ENCODE peak calls at places on chromosomes 4 and X, in five cellular contexts. P is ascending aorta; E is mesenchymal stem cell; G is endodermal cell; D is effector memory CD4-positive, alpha-beta T cell. C is an unnamed sample. For H3K4me1, the result is how much of the 10 kb centered on the place peaks cover.

GRCh38 chr4:55543858-55544257 is 2.9 kb downstream of the CLOCK start:
- DNase-seq in P (no peak), E (peak), G (no peak), D (no peak), C (peak)

GRCh38 chr4:140227286-140227685 is 73.3 kb upstream of the MAML3 start:
- DNase-seq in P (no peak), E (no peak), G (peak), D (no peak), C (no peak)

GRCh38 chr4:99918656-99919055 is 24.4 kb upstream of the LAMTOR3 start:
- DNase-seq in P (no peak), E (no peak), G (no peak), D (no peak), C (no peak)

GRCh38 chrX:28880136-28880535 is 292.9 kb downstream of the IL1RAPL1 start:
- DNase-seq in P (no peak), E (peak), G (no peak), D (no peak), C (no peak)

GRCh38 chrX:149504226-149504914 is 736 bp downstream of the IDS start:
- DNase-seq in P (no peak), E (peak), G (peak), D (peak), C (peak)

GRCh38 chr4:6855692-6856297 is 53.8 kb upstream of the TBC1D14 start:
- DNase-seq in P (no peak), E (peak), G (no peak), D (peak), C (peak)

GRCh38 chr4:26296514-26296913 is 24.3 kb upstream of the RBPJ start:
- DNase-seq in P (no peak), E (no peak), G (no peak), D (no peak), C (no peak)

GRCh38 chr4:151238477-151238876 is 38.5 kb upstream of the PRSS48 start:
- DNase-seq in P (no peak), E (no peak), G (no peak), D (no peak), C (peak)

GRCh38 chrX:119417376-119417775 is 18.2 kb downstream of the SLC25A43 start:
- DNase-seq in P (no peak), E (no peak), G (no peak), D (no peak), C (no peak)

GRCh38 chr4:72255269-72255668 is 223.5 kb downstream of the NPFFR2 start:
- DNase-seq in P (no peak), E (no peak), G (peak), D (no peak), C (no peak)

GRCh38 chr4:114028071-114028470 is 48.6 kb upstream of the ARSJ start:
- DNase-seq in P (no peak), E (no peak), G (no peak), D (no peak), C (no peak)

GRCh38 chr4:101282076-101282844 is 65.1 kb downstream of the PPP3CA start:
- DNase-seq in P (no peak), E (no peak), G (peak), D (no peak), C (no peak)

GRCh38 chr4:136740326-136740725 is 792.0 kb downstream of the PCDH18 start:
- DNase-seq in P (no peak), E (no peak), G (no peak), D (no peak), C (no peak)

GRCh38 chrX:77389891-77390290 is 57.3 kb upstream of the FGF16 start:
- DNase-seq in P (no peak), E (no peak), G (no peak), D (no peak), C (no peak)

GRCh38 chr4:25246680-25247611 is 13.1 kb downstream of the PI4K2B start:
- DNase-seq in P (no peak), E (no peak), G (no peak), D (no peak), C (no peak)

DNA sequence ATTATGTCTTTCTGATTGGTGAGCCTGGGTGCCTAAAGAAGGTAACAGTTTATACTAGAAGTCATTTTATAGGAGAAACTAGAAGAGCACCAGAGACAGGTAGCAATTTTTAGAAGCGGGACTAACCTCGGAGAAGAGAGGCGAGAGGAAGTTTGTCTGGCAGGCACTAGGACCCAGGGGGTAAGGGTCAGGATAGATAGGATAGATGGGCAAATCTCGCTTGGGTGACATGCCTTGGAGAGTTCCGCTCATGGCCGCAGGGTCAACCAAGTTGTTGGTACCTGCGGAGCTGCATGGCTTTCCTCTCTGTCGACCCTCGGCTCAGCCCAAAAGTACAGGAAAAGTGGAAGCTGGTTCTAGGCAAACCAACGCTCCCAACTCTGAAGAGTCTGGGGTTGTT is 11.3 kb downstream of the PI4K2B start:
- DNase-seq in P (no peak), E (no peak), G (peak), D (no peak), C (no peak)
- H3K4me1 ChIP-seq in P (under half), E (under half), G (under half), D (under half), C (under half)

GRCh38 chr4:108377021-108377420 is 208.3 kb upstream of the LEF1 start:
- DNase-seq in P (no peak), E (no peak), G (no peak), D (no peak), C (no peak)
- H3K4me1 ChIP-seq in P (under half), E (under half), G (under half), D (under half), C (under half)

GRCh38 chr4:30904593-30904992 is 184.4 kb downstream of the PCDH7 start:
- DNase-seq in P (no peak), E (no peak), G (no peak), D (no peak), C (no peak)
- H3K4me1 ChIP-seq in P (under half), E (under half), G (under half), D (under half), C (under half)

DNA sequence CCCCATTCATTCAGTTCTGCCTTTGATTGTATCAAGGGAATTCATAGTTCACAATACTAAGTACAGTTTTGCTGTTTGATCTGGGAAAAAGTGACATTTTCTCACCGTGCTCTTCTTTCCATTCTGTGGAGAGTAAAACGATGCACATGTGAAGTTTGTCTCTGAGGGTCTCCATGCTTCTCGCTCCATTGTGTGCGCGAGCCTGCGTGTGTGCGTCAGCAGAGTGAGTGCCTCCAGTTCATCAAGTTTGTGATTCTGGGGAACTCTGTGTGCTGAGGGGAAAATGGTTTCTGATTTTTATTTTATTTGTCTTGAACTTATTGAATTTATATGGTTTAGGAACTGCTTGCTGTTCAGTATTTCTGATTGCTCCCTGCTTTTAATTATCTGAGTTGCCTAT is 2.0 kb downstream of the STK26 start:
- DNase-seq in P (no peak), E (peak), G (no peak), D (no peak), C (no peak)
- H3K4me1 ChIP-seq in P (under half), E (under half), G (under half), D (under half), C (under half)